ENCODE peak calls at places on chromosomes 1 and 21, in six cellular contexts. V is CD8-positive, alpha-beta memory T cell; D is upper lobe of left lung; X is neuronal stem cell; A is Peyer's patch; L is mesendoderm. F is an unnamed sample.

GRCh38 chr1:197200468-197200899 is 54.0 kb upstream of the ASPM start:
- DNase-seq in D (no peak), X (peak; percentile 6), V (no peak), A (no peak), L (no peak), F (no peak)

GRCh38 chr1:27031235-27032118 is 18.8 kb upstream of the TENT5B start:
- DNase-seq in X (no peak), V (no peak), D (peak; percentile 93), A (peak; percentile 81), L (peak; percentile 94), F (peak; percentile 93)

GRCh38 chr1:47333922-47334764 is 553 bp downstream of the CMPK1 start:
- DNase-seq in D (peak; percentile 96), L (peak; percentile 92), A (peak; percentile 90), X (peak; percentile 77), V (peak; percentile 68), F (peak; percentile 56)

GRCh38 chr1:100010804-100011203 is 41.0 kb downstream of the SLC35A3 start:
- DNase-seq in D (no peak), L (no peak), A (no peak), X (no peak), V (no peak), F (no peak)

GRCh38 chr1:2174348-2175054 is 20.1 kb downstream of the FAAP20 start:
- DNase-seq in L (peak; percentile 85), V (no peak), A (peak; percentile 68), X (peak; percentile 54), D (peak; percentile 81), F (no peak)

GRCh38 chr1:86409416-86410021 is 13.4 kb upstream of the ODF2L start:
- DNase-seq in V (no peak), X (no peak), L (peak; percentile 77), D (no peak), A (peak; percentile 62), F (no peak)

GRCh38 chr1:30654188-30654587 is 69.2 kb downstream of the MATN1 start:
- DNase-seq in A (no peak), D (no peak), L (no peak), V (no peak), X (no peak), F (no peak)

GRCh38 chr21:45511661-45512431 is 30.4 kb downstream of the SLC19A1 start:
- DNase-seq in A (no peak), V (no peak), X (no peak), D (peak; percentile 68), L (no peak), F (no peak)

GRCh38 chr1:4726620-4727341 is 72.4 kb downstream of the AJAP1 start:
- DNase-seq in V (no peak), D (peak; percentile 77), L (no peak), A (no peak), X (no peak), F (no peak)

GRCh38 chr1:22418852-22419480 is 32.7 kb upstream of the ZBTB40 start:
- DNase-seq in X (no peak), V (no peak), A (no peak), L (peak; percentile 65), D (no peak), F (no peak)

GRCh38 chr1:153535664-153536585 is at the start of gene S100A6:
- DNase-seq in D (peak; percentile 95), X (no peak), A (peak; percentile 92), L (no peak), V (peak; percentile 78), F (peak; percentile 90)

GRCh38 chr1:17731460-17731859 is 23.7 kb upstream of the ACTL8 start:
- DNase-seq in V (no peak), X (no peak), A (no peak), L (no peak), D (no peak), F (no peak)

GRCh38 chr1:117575586-117576225 is 30.1 kb upstream of the TENT5C start:
- DNase-seq in D (no peak), X (no peak), L (no peak), V (no peak), A (peak; percentile 40), F (no peak)

GRCh38 chr1:173301507-173301906 is 94.4 kb upstream of the TNFSF4 start:
- DNase-seq in A (no peak), X (no peak), D (no peak), L (no peak), V (no peak), F (no peak)

GRCh38 chr1:16521288-16521583 is 7.2 kb upstream of the RNU1-1 start:
- DNase-seq in X (no peak), L (no peak), V (no peak), D (peak; percentile 65), A (no peak), F (no peak)
- H3K4me3 ChIP-seq in X (no peak overlapping the region), L (peak overlapping the region; percentile 40), V (no peak overlapping the region), D (no peak overlapping the region), A (no peak overlapping the region), F (no peak overlapping the region)

GRCh38 chr1:12175456-12175797 is 8.6 kb downstream of the TNFRSF1B start:
- DNase-seq in D (no peak), V (no peak), A (no peak), X (no peak), L (no peak), F (no peak)
- H3K4me1 ChIP-seq in D (peaks cover 89% of the 10 kb centered on the region), V (peaks cover 92% of the 10 kb centered on the region), A (peaks cover 69% of the 10 kb centered on the region), X (peaks cover 19% of the 10 kb centered on the region), L (no peaks in the 10 kb centered on the region), F (no peaks in the 10 kb centered on the region)

GRCh38 chr1:166915941-166916340 is 39.9 kb upstream of the TADA1 start:
- DNase-seq in V (no peak), X (no peak), D (peak; percentile 8), L (peak; percentile 73), A (no peak), F (no peak)

GRCh38 chr1:166918618-166919017 is 42.6 kb upstream of the TADA1 start:
- DNase-seq in L (no peak), A (no peak), D (no peak), V (no peak), X (no peak), F (no peak)

GRCh38 chr1:166924829-166925541 is 48.9 kb upstream of the TADA1 start:
- DNase-seq in V (no peak), A (peak; percentile 48), X (no peak), D (no peak), L (no peak), F (no peak)

GRCh38 chr1:166925791-166926483 is 49.4 kb downstream of the ILDR2 start:
- DNase-seq in D (no peak), X (peak; percentile 40), A (no peak), V (no peak), L (peak; percentile 90), F (no peak)

GRCh38 chr1:166920561-166921475 is 44.8 kb upstream of the TADA1 start:
- DNase-seq in L (peak; percentile 71), A (no peak), V (no peak), D (peak; percentile 84), X (peak; percentile 44), F (no peak)
- H3K4me3 ChIP-seq in L (peak overlapping the region; percentile 18), A (peak overlapping the region; percentile 30), V (no peak overlapping the region), D (peak overlapping the region; percentile 36), X (no peak overlapping the region), F (peak overlapping the region; percentile 47)

GRCh38 chr21:38793926-38794713 is 11.6 kb upstream of the ETS2 start:
- DNase-seq in L (no peak), V (no peak), D (no peak), X (no peak), A (peak; percentile 75), F (no peak)
- H3K4me1 ChIP-seq in L (no peaks in the 10 kb centered on the region), V (no peaks in the 10 kb centered on the region), D (no peaks in the 10 kb centered on the region), X (peaks cover 7% of the 10 kb centered on the region), A (peaks cover 57% of the 10 kb centered on the region), F (no peaks in the 10 kb centered on the region)

GRCh38 chr1:51620470-51620869 is 3.6 kb downstream of the OSBPL9 start:
- DNase-seq in A (no peak), V (no peak), D (no peak), X (no peak), L (peak; percentile 45), F (no peak)

GRCh38 chr1:51616490-51616889 is 402 bp upstream of the OSBPL9 start:
- DNase-seq in V (no peak), X (no peak), D (no peak), A (no peak), L (no peak), F (no peak)

GRCh38 chr1:51616903-51617708 is at the start of gene OSBPL9:
- DNase-seq in L (peak; percentile 95), X (peak; percentile 90), D (peak; percentile 95), A (peak; percentile 96), V (peak; percentile 84), F (peak; percentile 91)

GRCh38 chr1:51621161-51621560 is 4.3 kb downstream of the OSBPL9 start:
- DNase-seq in D (no peak), V (no peak), L (peak; percentile 90), A (no peak), X (no peak), F (no peak)

GRCh38 chr1:51618715-51619114 is 1.8 kb downstream of the OSBPL9 start:
- DNase-seq in V (no peak), A (no peak), L (no peak), X (no peak), D (no peak), F (no peak)
- H3K4me3 ChIP-seq in V (no peak overlapping the region), A (no peak overlapping the region), L (no peak overlapping the region), X (no peak overlapping the region), D (no peak overlapping the region), F (peak overlapping the region; percentile 83)

GRCh38 chr1:93666613-93667384 is 14.8 kb downstream of the BCAR3 start:
- DNase-seq in X (no peak), D (no peak), A (no peak), V (no peak), L (peak; percentile 95), F (no peak)
- H3K4me1 ChIP-seq in X (peaks cover 35% of the 10 kb centered on the region), D (peaks cover 82% of the 10 kb centered on the region), A (peaks cover 23% of the 10 kb centered on the region), V (no peaks in the 10 kb centered on the region), L (peaks cover 42% of the 10 kb centered on the region), F (peaks cover 18% of the 10 kb centered on the region)

GRCh38 chr1:246690100-246690499 is 34.1 kb upstream of the SCCPDH start:
- DNase-seq in X (no peak), V (no peak), L (no peak), D (peak; percentile 68), A (no peak), F (no peak)

GRCh38 chr1:246687002-246687401 is 37.2 kb upstream of the SCCPDH start:
- DNase-seq in V (no peak), A (no peak), X (no peak), D (no peak), L (peak; percentile 44), F (no peak)

GRCh38 chr1:246695136-246695535 is 29.1 kb upstream of the SCCPDH start:
- DNase-seq in D (no peak), L (no peak), V (no peak), A (peak; percentile 60), X (no peak), F (no peak)

GRCh38 chr1:246691622-246692495 is 32.4 kb upstream of the SCCPDH start:
- DNase-seq in A (no peak), X (no peak), D (no peak), L (peak; percentile 57), V (no peak), F (no peak)

DNA sequence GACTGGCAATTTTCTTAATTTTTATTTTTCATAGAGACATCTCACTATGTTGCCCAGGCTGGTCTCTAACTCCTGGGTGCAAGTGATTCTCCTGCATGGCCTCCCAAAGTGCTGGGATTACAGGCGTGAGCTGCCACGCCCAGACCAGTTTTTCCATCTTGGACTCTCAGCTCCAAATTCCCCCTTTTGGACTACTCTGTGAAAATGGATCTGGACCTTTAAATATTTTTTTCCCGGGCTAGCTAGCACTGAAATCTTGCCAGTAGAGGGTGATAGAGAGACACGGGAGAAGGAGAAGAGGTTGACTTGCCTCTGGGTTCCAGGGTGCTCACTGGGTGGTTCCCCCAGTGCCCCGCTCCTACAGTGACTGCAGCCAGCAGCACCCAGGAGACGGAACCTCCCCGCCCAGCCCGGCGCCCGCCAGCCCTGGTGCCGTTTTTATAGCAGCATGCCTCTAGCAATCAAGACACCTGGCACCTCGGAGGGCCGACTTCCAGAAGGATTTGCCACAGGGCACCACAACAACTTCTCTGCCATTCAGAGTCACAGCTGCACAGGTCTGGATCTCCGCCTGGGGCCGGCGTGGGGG is 34.7 kb upstream of the SCCPDH start:
- DNase-seq in V (peak; percentile 9), D (peak; percentile 88), X (peak; percentile 46), A (peak; percentile 86), L (peak; percentile 64), F (peak; percentile 31)
- H3K4me3 ChIP-seq in V (no peak overlapping the region), D (no peak overlapping the region), X (no peak overlapping the region), A (no peak overlapping the region), L (no peak overlapping the region), F (peak overlapping the region; percentile 15)

F was measured in breast epithelium.